ENCODE peak calls at places on chromosomes 16 and 17, in seven cellular contexts. E is SW480; U is body of pancreas; J is suprapubic skin; C is stimulated activated CD4-positive, alpha-beta T cell treated with anti-CD3 and anti-CD28 coated beads, TNF-alpha, amount 100 ng/mL, for 24 hours; Y is effector CD8-positive, alpha-beta T cell; I is HEK293T. W is an unnamed sample.

GRCh38 chr16:50246299-50247122 is 19.8 kb upstream of the ADCY7 start:
- DNase-seq in E (no peak), U (no peak), J (no peak), C (no peak), Y (no peak), I (peak; percentile 30), W (peak; percentile 38)

GRCh38 chr16:19662351-19662750 is 55.7 kb downstream of the KNOP1 start:
- DNase-seq in E (no peak), U (no peak), J (no peak), C (no peak), Y (no peak), I (no peak), W (no peak)

GRCh38 chr17:49482144-49482817 is 12.8 kb upstream of the NGFR start:
- DNase-seq in E (no peak), U (no peak), J (no peak), C (no peak), Y (no peak), I (no peak), W (no peak)

GRCh38 chr17:33819539-33819938 is 435.5 kb upstream of the CCL2 start:
- DNase-seq in E (no peak), U (no peak), J (no peak), C (no peak), Y (no peak), I (no peak), W (no peak)

GRCh38 chr17:81386141-81386645 is 9.1 kb upstream of the BAHCC1 start:
- DNase-seq in E (no peak), U (no peak), J (no peak), C (no peak), Y (no peak), I (no peak), W (no peak)

GRCh38 chr16:31664683-31665482 is 137.2 kb downstream of the AHSP start:
- DNase-seq in E (peak; percentile 16), U (no peak), J (no peak), C (no peak), Y (no peak), I (no peak), W (no peak)

GRCh38 chr17:35141681-35142466 is at the start of gene NLE1:
- DNase-seq in E (peak; percentile 73), U (peak; percentile 77), J (peak; percentile 91), C (peak; percentile 80), Y (peak; percentile 76), I (peak; percentile 79), W (peak; percentile 82)

GRCh38 chr17:35871415-35871814 is 2.7 kb upstream of the HEATR9 start:
- DNase-seq in E (no peak), U (no peak), J (no peak), C (no peak), Y (no peak), I (peak; percentile 12), W (no peak)

GRCh38 chr16:569445-570254 is at the start of gene PIGQ:
- DNase-seq in E (no peak), U (peak; percentile 74), J (peak; percentile 89), C (peak; percentile 45), Y (peak; percentile 50), I (peak; percentile 86), W (peak; percentile 68)

GRCh38 chr17:66235377-66235994 is 6.3 kb upstream of the APOH start:
- DNase-seq in E (no peak), U (no peak), J (no peak), C (no peak), Y (no peak), I (no peak), W (no peak)

GRCh38 chr17:67606896-67607604 is 110.7 kb upstream of the NOL11 start:
- DNase-seq in E (no peak), U (peak; percentile 75), J (peak; percentile 32), C (no peak), Y (no peak), I (no peak), W (no peak)

GRCh38 chr16:22065252-22065651 is 27.1 kb upstream of the VWA3A start:
- DNase-seq in E (no peak), U (no peak), J (no peak), C (no peak), Y (no peak), I (no peak), W (no peak)

GRCh38 chr16:10625595-10626357 is 45.4 kb upstream of the EMP2 start:
- DNase-seq in E (no peak), U (no peak), J (no peak), C (no peak), Y (no peak), I (no peak), W (no peak)

GRCh38 chr17:44353656-44354331 is 8.7 kb downstream of the GRN start:
- DNase-seq in E (no peak), U (peak; percentile 23), J (peak; percentile 75), C (no peak), Y (no peak), I (no peak), W (peak; percentile 54)

GRCh38 chr17:77884019-77884418 is 74.5 kb upstream of the TNRC6C start:
- DNase-seq in E (no peak), U (no peak), J (no peak), C (no peak), Y (peak; percentile 45), I (no peak), W (no peak)

GRCh38 chr16:81797443-81797842 is 18.4 kb downstream of the PLCG2 start:
- DNase-seq in E (no peak), U (peak; percentile 44), J (no peak), C (no peak), Y (no peak), I (no peak), W (no peak)

GRCh38 chr17:32310927-32311568 is 30.9 kb downstream of the C17orf75 start:
- DNase-seq in E (peak; percentile 16), U (no peak), J (no peak), C (no peak), Y (no peak), I (no peak), W (no peak)

GRCh38 chr16:3661922-3662321 is 7.4 kb downstream of the DNASE1 start:
- DNase-seq in E (no peak), U (no peak), J (no peak), C (no peak), Y (no peak), I (no peak), W (no peak)

GRCh38 chr17:7846765-7847661 is 7.9 kb upstream of the TMEM88 start:
- DNase-seq in E (no peak), U (no peak), J (peak; percentile 77), C (no peak), Y (no peak), I (no peak), W (no peak)

GRCh38 chr16:69522732-69523404 is 42.9 kb upstream of the NFAT5 start:
- DNase-seq in E (peak; percentile 82), U (no peak), J (no peak), C (no peak), Y (no peak), I (peak; percentile 57), W (no peak)

GRCh38 chr16:72092832-72093447 is 480 bp downstream of the TXNL4B start:
- DNase-seq in E (peak; percentile 15), U (peak; percentile 11), J (no peak), C (no peak), Y (no peak), I (peak; percentile 35), W (no peak)

GRCh38 chr17:28937044-28937729 is 14.1 kb downstream of the PHF12 start:
- DNase-seq in E (no peak), U (peak; percentile 70), J (no peak), C (no peak), Y (no peak), I (no peak), W (no peak)

GRCh38 chr17:37054894-37055293 is 106.1 kb downstream of the AATF start:
- DNase-seq in E (no peak), U (no peak), J (no peak), C (no peak), Y (no peak), I (no peak), W (no peak)

GRCh38 chr17:18158022-18158600 is 25.5 kb upstream of the ALKBH5 start:
- DNase-seq in E (peak; percentile 93), U (peak; percentile 96), J (peak; percentile 98), C (peak; percentile 84), Y (peak; percentile 83), I (peak; percentile 65), W (peak; percentile 93)

GRCh38 chr16:980595-980854 is 1.0 kb upstream of the SOX8 start:
- DNase-seq in E (no peak), U (no peak), J (no peak), C (no peak), Y (no peak), I (no peak), W (no peak)

GRCh38 chr16:66903544-66904427 is 14.9 kb downstream of the CDH16 start:
- DNase-seq in E (no peak), U (no peak), J (no peak), C (no peak), Y (no peak), I (no peak), W (peak; percentile 82)

GRCh38 chr16:79994413-79994812 is 393.9 kb upstream of the MAF start:
- DNase-seq in E (no peak), U (no peak), J (no peak), C (no peak), Y (no peak), I (no peak), W (no peak)

W was measured in heart right ventricle.